ENCODE peak calls at places on chromosomes 16 and 17, in nine cellular contexts. W is RWPE2; A is thyroid gland; O is cardiac muscle cell; Q is H9; Y is psoas muscle; T is CD8-positive, alpha-beta T cell; V is sigmoid colon; E is CD4-positive, alpha-beta memory T cell. Z is an unnamed sample. For H3K4me1 and H3K27me3, the result is how much of the 10 kb centered on the place peaks cover.

GRCh38 chr16:71369494-71369893 is 11.0 kb downstream of the CALB2 start:
- DNase-seq in W (no peak), A (peak), O (no peak), Q (no peak), Y (no peak), T (no peak), V (no peak), E (no peak), Z (no peak)

GRCh38 chr16:4734730-4735575 is 616 bp downstream of the DNAAF8 start:
- DNase-seq in W (peak), A (peak), O (peak), Q (peak), Y (peak), T (peak), V (peak), E (peak), Z (peak)

GRCh38 chr17:62688398-62689140 is 61.1 kb downstream of the MRC2 start:
- DNase-seq in W (no peak), A (no peak), O (no peak), Q (no peak), Y (no peak), T (no peak), V (no peak), E (no peak), Z (no peak)

GRCh38 chr17:73430848-73431247 is 119.0 kb upstream of the CDC42EP4 start:
- DNase-seq in W (no peak), A (no peak), O (peak), Q (peak), Y (no peak), T (no peak), V (no peak), E (no peak), Z (peak)

GRCh38 chr16:85746431-85747227 is 4.3 kb downstream of the C16orf74 start:
- DNase-seq in W (peak), A (no peak), O (no peak), Q (peak), Y (no peak), T (no peak), V (no peak), E (no peak), Z (no peak)

GRCh38 chr16:57688987-57689771 is 5.4 kb upstream of the DRC7 start:
- DNase-seq in W (no peak), A (no peak), O (no peak), Q (no peak), Y (no peak), T (no peak), V (peak), E (no peak), Z (no peak)

GRCh38 chr16:84999857-85000480 is 11.4 kb downstream of the ZDHHC7 start:
- DNase-seq in W (peak), A (no peak), O (no peak), Q (no peak), Y (no peak), T (no peak), V (no peak), E (no peak), Z (no peak)

GRCh38 chr16:51408357-51408756 is 257.3 kb upstream of the SALL1 start:
- DNase-seq in W (no peak), A (no peak), O (no peak), Q (no peak), Y (no peak), T (no peak), V (no peak), E (no peak), Z (no peak)

GRCh38 chr17:49707246-49707607 is 537 bp downstream of the SLC35B1 start:
- DNase-seq in W (no peak), A (peak), O (no peak), Q (no peak), Y (no peak), T (peak), V (no peak), E (peak), Z (peak)

GRCh38 chr16:2775765-2776499 is 1.1 kb downstream of the ELOB start:
- DNase-seq in W (peak), A (no peak), O (no peak), Q (no peak), Y (no peak), T (no peak), V (peak), E (no peak), Z (no peak)

GRCh38 chr17:1573932-1574696 is 11.5 kb upstream of the PITPNA start:
- DNase-seq in W (peak), A (peak), O (peak), Q (peak), Y (peak), T (peak), V (peak), E (peak), Z (peak)

GRCh38 chr16:9259914-9260608 is 168.6 kb downstream of the HAPSTR1 start:
- DNase-seq in W (no peak), A (no peak), O (no peak), Q (no peak), Y (no peak), T (no peak), V (no peak), E (no peak), Z (no peak)

GRCh38 chr16:73157861-73158260 is 109.9 kb upstream of the ZFHX3 start:
- DNase-seq in W (no peak), A (no peak), O (no peak), Q (no peak), Y (no peak), T (no peak), V (no peak), E (no peak), Z (no peak)

GRCh38 chr16:86714166-86714565 is 135.8 kb downstream of the FOXL1 start:
- DNase-seq in W (no peak), A (no peak), O (no peak), Q (no peak), Y (peak), T (no peak), V (no peak), E (no peak), Z (no peak)

GRCh38 chr16:88948781-88949490 is 28.1 kb downstream of the CBFA2T3 start:
- DNase-seq in W (no peak), A (no peak), O (no peak), Q (no peak), Y (no peak), T (no peak), V (no peak), E (no peak), Z (no peak)

GRCh38 chr16:85393674-85394510 is 219.2 kb upstream of the GSE1 start:
- DNase-seq in W (peak), A (peak), O (peak), Q (peak), Y (peak), T (peak), V (peak), E (peak), Z (peak)

GRCh38 chr17:75394332-75394918 is 11.1 kb downstream of the GRB2 start:
- DNase-seq in W (no peak), A (no peak), O (no peak), Q (no peak), Y (no peak), T (peak), V (no peak), E (no peak), Z (no peak)

GRCh38 chr16:50354629-50355456 is 13.9 kb downstream of the BRD7 start:
- DNase-seq in W (no peak), A (no peak), O (peak), Q (no peak), Y (no peak), T (no peak), V (no peak), E (peak), Z (no peak)

GRCh38 chr16:56389554-56389953 is 35.8 kb downstream of the AMFR start:
- DNase-seq in W (no peak), A (no peak), O (peak), Q (no peak), Y (no peak), T (no peak), V (no peak), E (no peak), Z (no peak)

GRCh38 chr17:75830168-75831031 is 13.8 kb downstream of the UNC13D start:
- DNase-seq in W (peak), A (no peak), O (no peak), Q (peak), Y (no peak), T (no peak), V (peak), E (no peak), Z (no peak)

GRCh38 chr16:68369168-68369567 is 58.3 kb downstream of the PRMT7 start:
- DNase-seq in W (no peak), A (no peak), O (no peak), Q (no peak), Y (no peak), T (no peak), V (no peak), E (no peak), Z (no peak)

GRCh38 chr16:2004795-2005517 is 4.7 kb downstream of the ZNF598 start:
- DNase-seq in W (no peak), A (peak), O (no peak), Q (no peak), Y (peak), T (no peak), V (no peak), E (no peak), Z (no peak)

GRCh38 chr17:6506679-6507231 is 49.6 kb downstream of the PITPNM3 start:
- DNase-seq in W (peak), A (no peak), O (peak), Q (no peak), Y (no peak), T (no peak), V (peak), E (no peak), Z (no peak)
- H3K4me1 ChIP-seq in W (under half), A (under half), O (under half), Q (under half), Y (under half), T (under half), V (under half), E (under half), Z (under half)

GRCh38 chr17:41331606-41332005 is 16.1 kb upstream of the KRTAP17-1 start:
- DNase-seq in W (no peak), A (no peak), O (no peak), Q (no peak), Y (no peak), T (no peak), V (no peak), E (no peak), Z (no peak)

GRCh38 chr17:41333098-41333497 is 17.5 kb downstream of the KRT33A start:
- DNase-seq in W (no peak), A (no peak), O (no peak), Q (no peak), Y (no peak), T (no peak), V (no peak), E (no peak), Z (no peak)

GRCh38 chr17:41333836-41334235 is 16.8 kb downstream of the KRT33A start:
- DNase-seq in W (no peak), A (no peak), O (no peak), Q (no peak), Y (no peak), T (no peak), V (no peak), E (no peak), Z (no peak)

GRCh38 chr17:41334385-41334784 is 16.2 kb downstream of the KRT33A start:
- DNase-seq in W (no peak), A (no peak), O (no peak), Q (no peak), Y (no peak), T (no peak), V (no peak), E (no peak), Z (no peak)

DNA sequence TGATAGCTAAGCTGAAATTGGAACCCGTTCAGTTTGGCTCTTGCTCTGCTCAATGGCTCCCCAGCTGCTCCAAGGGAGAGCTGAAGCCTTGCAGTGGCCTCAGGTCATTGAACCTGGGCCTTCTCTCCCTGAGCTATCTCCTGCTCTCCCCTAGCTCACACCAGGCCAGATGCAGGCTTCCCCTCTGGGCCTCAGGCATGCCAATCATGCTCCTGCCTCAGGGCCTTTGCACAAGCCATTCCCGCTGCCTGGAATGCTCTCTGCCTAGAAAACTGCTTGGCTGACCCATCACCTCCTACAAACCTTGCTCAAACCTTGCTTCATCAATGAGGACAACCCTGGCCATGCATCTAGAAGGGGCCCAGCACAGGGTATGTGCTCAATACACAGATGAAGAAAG is 16.7 kb upstream of the KRTAP17-1 start:
- DNase-seq in W (no peak), A (no peak), O (no peak), Q (no peak), Y (no peak), T (no peak), V (no peak), E (no peak), Z (no peak)
- H3K27me3 ChIP-seq in W (under half), A (under half), O (under half), Q (under half), Y (under half), T (under half), V (under half), E (under half), Z (under half)

GRCh38 chr16:48117217-48118105 is 38.3 kb downstream of the ABCC12 start:
- DNase-seq in W (no peak), A (peak), O (peak), Q (peak), Y (peak), T (peak), V (no peak), E (peak), Z (peak)
- H3K4me1 ChIP-seq in W (under half), A (under half), O (under half), Q (under half), Y (under half), T (under half), V (under half), E (under half), Z (under half)

DNA sequence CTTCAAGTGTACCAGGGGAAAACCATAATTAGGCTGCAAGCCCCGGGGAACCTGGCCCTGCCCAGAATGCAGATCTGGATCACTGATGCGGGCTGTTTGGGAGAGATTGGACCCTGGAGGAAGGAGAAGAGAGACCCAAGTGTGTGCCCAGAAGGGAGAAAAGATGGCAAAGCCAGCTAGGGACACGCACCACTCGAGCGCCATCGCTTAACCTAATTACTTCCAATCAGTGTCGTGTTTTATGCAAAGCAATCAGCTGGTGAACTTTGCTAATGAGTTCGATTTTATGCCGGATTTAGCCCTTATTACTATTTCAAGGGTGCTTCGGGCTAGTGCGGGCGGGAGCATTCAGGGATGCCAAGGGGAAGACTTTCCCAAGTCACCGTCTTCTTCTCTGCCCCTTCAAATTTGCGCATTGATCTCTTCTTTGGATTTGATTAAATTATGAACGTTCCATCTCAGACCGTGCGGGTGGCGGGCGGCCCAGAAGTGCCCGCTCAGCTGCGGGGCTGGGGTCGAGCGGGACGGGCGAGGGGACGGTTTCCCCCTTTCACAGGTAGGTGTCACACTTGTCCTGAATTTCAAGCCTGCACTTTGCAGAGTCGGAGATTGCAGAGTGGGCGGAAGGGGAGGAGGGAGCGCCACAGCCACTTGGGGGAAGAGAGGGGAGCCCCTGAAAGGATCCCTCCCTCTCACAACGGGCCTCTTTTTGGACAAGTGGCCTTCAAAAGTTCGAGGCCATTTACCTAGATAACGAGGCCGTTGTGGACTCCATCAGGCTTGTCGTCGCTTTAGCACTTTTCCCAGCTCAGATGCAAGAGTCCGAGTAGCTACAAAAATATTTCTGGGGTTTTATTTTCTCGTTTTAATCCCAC is 4.1 kb downstream of the IRX5 start:
- DNase-seq in W (no peak), A (no peak), O (no peak), Q (peak), Y (peak), T (no peak), V (no peak), E (no peak), Z (no peak)
- H3K27me3 ChIP-seq in W (half or more), A (half or more), O (under half), Q (half or more), Y (under half), T (under half), V (half or more), E (half or more), Z (under half)

GRCh38 chr17:17837380-17837821 is 615 bp upstream of the SREBF1 start:
- DNase-seq in W (no peak), A (peak), O (peak), Q (peak), Y (peak), T (no peak), V (peak), E (no peak), Z (no peak)
- H3K4me1 ChIP-seq in W (half or more), A (half or more), O (half or more), Q (under half), Y (half or more), T (half or more), V (half or more), E (half or more), Z (half or more)

GRCh38 chr16:30030841-30031413 is at the start of gene TLCD3B:
- DNase-seq in W (no peak), A (no peak), O (no peak), Q (peak), Y (no peak), T (no peak), V (no peak), E (no peak), Z (no peak)

GRCh38 chr16:30030011-30030685 is 923 bp downstream of the TLCD3B start:
- DNase-seq in W (no peak), A (no peak), O (no peak), Q (peak), Y (no peak), T (no peak), V (no peak), E (no peak), Z (no peak)

GRCh38 chr16:30031477-30031918 is 427 bp upstream of the TLCD3B start:
- DNase-seq in W (no peak), A (no peak), O (no peak), Q (peak), Y (no peak), T (no peak), V (no peak), E (no peak), Z (no peak)

GRCh38 chr16:30033270-30033669 is 2.2 kb upstream of the TLCD3B start:
- DNase-seq in W (no peak), A (peak), O (no peak), Q (no peak), Y (no peak), T (no peak), V (no peak), E (no peak), Z (no peak)

GRCh38 chr16:30032083-30032819 is 1.2 kb upstream of the TLCD3B start:
- DNase-seq in W (no peak), A (peak), O (peak), Q (peak), Y (no peak), T (peak), V (no peak), E (peak), Z (peak)
- H3K27me3 ChIP-seq in W (under half), A (under half), O (half or more), Q (under half), Y (half or more), T (under half), V (under half), E (under half), Z (under half)

GRCh38 chr17:31488982-31489294 is 97.5 kb downstream of the RAB11FIP4 start:
- DNase-seq in W (no peak), A (no peak), O (no peak), Q (no peak), Y (no peak), T (no peak), V (no peak), E (no peak), Z (peak)

GRCh38 chr17:31489295-31490018 is 98.0 kb downstream of the RAB11FIP4 start:
- DNase-seq in W (no peak), A (no peak), O (no peak), Q (peak), Y (peak), T (peak), V (no peak), E (no peak), Z (peak)

GRCh38 chr17:31488264-31488981 is 96.9 kb downstream of the RAB11FIP4 start:
- DNase-seq in W (no peak), A (peak), O (no peak), Q (peak), Y (peak), T (peak), V (no peak), E (no peak), Z (no peak)

GRCh38 chr17:31490991-31491793 is 99.7 kb downstream of the RAB11FIP4 start:
- DNase-seq in W (no peak), A (no peak), O (no peak), Q (no peak), Y (peak), T (no peak), V (no peak), E (no peak), Z (no peak)

GRCh38 chr17:31490019-31490383 is 98.5 kb downstream of the RAB11FIP4 start:
- DNase-seq in W (no peak), A (no peak), O (no peak), Q (no peak), Y (peak), T (no peak), V (no peak), E (no peak), Z (no peak)
- H3K4me1 ChIP-seq in W (under half), A (under half), O (under half), Q (under half), Y (under half), T (half or more), V (under half), E (half or more), Z (half or more)

DNA sequence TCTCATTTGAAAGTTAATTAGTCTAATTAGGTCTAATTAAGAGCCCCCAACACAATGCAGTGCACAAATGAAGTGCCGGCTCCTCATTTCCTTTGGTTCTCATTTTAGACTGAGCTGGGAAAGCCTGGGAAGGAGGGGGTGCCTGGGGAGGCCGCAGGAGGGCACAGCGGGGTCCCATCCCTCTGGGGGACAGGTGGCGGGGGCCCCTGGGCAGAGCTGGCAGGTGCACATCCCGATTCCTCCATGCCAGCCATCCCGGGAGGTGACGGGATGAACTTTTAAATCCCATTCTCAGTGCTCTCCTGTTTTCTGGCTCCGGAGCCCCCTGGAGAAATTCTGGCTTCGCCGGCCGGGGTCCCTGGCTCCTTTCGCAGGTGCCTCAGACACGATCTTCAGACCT is 90.7 kb downstream of the ENGASE start:
- DNase-seq in W (no peak), A (no peak), O (no peak), Q (no peak), Y (no peak), T (no peak), V (no peak), E (no peak), Z (no peak)
- H3K27me3 ChIP-seq in W (half or more), A (under half), O (under half), Q (under half), Y (half or more), T (under half), V (under half), E (under half), Z (under half)

GRCh38 chr16:80038566-80038965 is 438.0 kb upstream of the MAF start:
- DNase-seq in W (no peak), A (no peak), O (no peak), Q (no peak), Y (no peak), T (no peak), V (no peak), E (no peak), Z (no peak)
- H3K4me1 ChIP-seq in W (under half), A (under half), O (under half), Q (under half), Y (under half), T (under half), V (under half), E (under half), Z (under half)

Z was measured in naive thymus-derived CD4-positive, alpha-beta T cell.